ENCODE peak calls at places on chromosome 5, in ten cellular contexts. X, Y, V, G, A, O, K, M, B and Z are unnamed samples.

GRCh38 chr5:80569961-80570786 is at the start of gene ANKRD34B:
- DNase-seq in X (no peak), Y (no peak), V (no peak), G (no peak), A (no peak), O (no peak), K (peak; percentile 86), M (no peak), B (no peak), Z (peak; percentile 57)

GRCh38 chr5:14676320-14676719 is 11.8 kb downstream of the OTULIN start:
- DNase-seq in X (no peak), Y (peak; percentile 42), V (peak; percentile 40), G (no peak), A (no peak), O (peak; percentile 88), K (no peak), M (no peak), B (no peak), Z (no peak)

GRCh38 chr5:160506006-160507004 is 84.7 kb downstream of the PTTG1 start:
- DNase-seq in X (no peak), Y (no peak), V (peak; percentile 54), G (no peak), A (peak; percentile 46), O (no peak), K (no peak), M (no peak), B (peak; percentile 67), Z (no peak)

GRCh38 chr5:111830333-111830732 is 73.3 kb upstream of the NREP start:
- DNase-seq in X (no peak), Y (no peak), V (peak; percentile 70), G (no peak), A (no peak), O (peak; percentile 6), K (no peak), M (no peak), B (no peak), Z (no peak)

GRCh38 chr5:38780950-38781349 is 64.9 kb upstream of the OSMR start:
- DNase-seq in X (no peak), Y (peak; percentile 53), V (peak; percentile 66), G (peak; percentile 78), A (peak; percentile 42), O (no peak), K (no peak), M (no peak), B (peak; percentile 86), Z (no peak)

GRCh38 chr5:96347502-96348292 is 85.4 kb downstream of the PCSK1 start:
- DNase-seq in X (no peak), Y (no peak), V (peak; percentile 41), G (no peak), A (no peak), O (no peak), K (no peak), M (peak; percentile 10), B (no peak), Z (no peak)

GRCh38 chr5:32753051-32753450 is 41.9 kb downstream of the NPR3 start:
- DNase-seq in X (no peak), Y (no peak), V (peak; percentile 79), G (no peak), A (no peak), O (no peak), K (no peak), M (no peak), B (no peak), Z (no peak)

GRCh38 chr5:159319363-159319762 is 10.9 kb downstream of the IL12B start:
- DNase-seq in X (no peak), Y (no peak), V (no peak), G (no peak), A (no peak), O (no peak), K (no peak), M (no peak), B (no peak), Z (no peak)

GRCh38 chr5:14445581-14446290 is 135.9 kb upstream of the OTULINL start:
- DNase-seq in X (peak; percentile 89), Y (no peak), V (no peak), G (peak; percentile 39), A (no peak), O (no peak), K (no peak), M (no peak), B (peak; percentile 77), Z (no peak)

GRCh38 chr5:22678886-22679285 is 174.3 kb downstream of the CDH12 start:
- DNase-seq in X (no peak), Y (no peak), V (no peak), G (no peak), A (no peak), O (no peak), K (no peak), M (no peak), B (no peak), Z (no peak)

GRCh38 chr5:80216753-80217596 is 38.9 kb downstream of the SERINC5 start:
- DNase-seq in X (peak; percentile 84), Y (peak; percentile 89), V (no peak), G (peak; percentile 43), A (no peak), O (no peak), K (no peak), M (no peak), B (peak; percentile 89), Z (peak; percentile 93)

GRCh38 chr5:137565450-137565849 is 66.3 kb upstream of the SPOCK1 start:
- DNase-seq in X (no peak), Y (no peak), V (peak; percentile 17), G (no peak), A (no peak), O (no peak), K (no peak), M (no peak), B (no peak), Z (no peak)

GRCh38 chr5:126971455-126972019 is 58.8 kb downstream of the MARCHF3 start:
- DNase-seq in X (no peak), Y (no peak), V (no peak), G (no peak), A (no peak), O (no peak), K (no peak), M (no peak), B (no peak), Z (no peak)
- TF ChIP-seq POLR2A in X (no peak), Y (no peak), V (no peak), G (no peak), A (no peak), O (no peak), K (no peak), M (no peak), B (no peak), Z (no peak)

DNA sequence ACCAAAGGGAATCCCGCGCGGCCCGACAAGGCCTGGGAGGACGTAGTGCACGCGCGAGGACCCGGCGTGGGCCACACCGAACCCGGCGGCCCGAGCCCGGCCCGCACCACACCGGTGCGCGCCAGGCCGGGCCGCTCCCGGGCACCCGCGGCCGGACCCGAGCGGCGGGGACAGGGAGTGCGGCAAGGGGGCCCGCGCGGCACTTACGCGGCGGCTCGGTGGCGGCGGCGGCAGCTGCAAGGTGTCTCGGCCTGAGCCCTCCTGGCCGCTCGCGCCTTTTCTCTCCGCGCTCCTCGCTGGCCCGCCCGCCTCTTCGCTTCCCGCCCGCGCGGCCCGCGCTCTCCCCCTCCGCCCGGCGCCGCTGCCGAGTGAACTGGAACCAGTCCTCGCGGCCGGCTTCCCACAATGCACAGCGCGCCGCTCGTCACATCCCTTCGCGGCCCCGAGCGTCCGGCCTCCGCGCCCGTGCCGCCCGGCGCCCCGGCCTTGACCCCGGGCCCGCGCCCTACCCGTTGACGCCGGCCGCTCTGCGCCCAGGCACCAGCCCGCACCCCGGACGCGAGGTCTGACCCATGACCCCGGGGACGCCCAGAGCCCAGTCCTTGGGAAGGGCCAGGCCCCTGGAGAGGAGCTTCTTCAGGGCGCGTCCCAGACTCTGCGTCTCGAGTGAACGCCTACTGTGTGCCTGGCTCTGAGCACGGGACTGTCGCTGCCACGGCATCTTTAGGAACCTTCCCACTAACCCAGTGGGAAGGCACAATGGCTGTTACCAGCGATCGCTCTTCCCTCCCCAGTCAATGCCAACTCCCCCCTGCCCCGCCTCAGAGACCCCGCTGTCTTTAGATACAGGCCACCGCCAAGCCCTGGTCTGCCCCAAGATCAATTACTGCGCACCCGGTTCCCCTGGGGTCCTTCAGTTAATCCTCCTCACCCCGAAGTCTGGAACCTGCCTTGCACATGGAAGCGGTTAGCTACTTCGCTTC is at the start of gene MACROH2A1:
- DNase-seq in X (peak; percentile 97), Y (peak; percentile 92), V (peak; percentile 79), G (peak; percentile 89), A (peak; percentile 92), O (peak; percentile 81), K (peak; percentile 99), M (peak; percentile 72), B (peak; percentile 94), Z (peak; percentile 94)
- TF ChIP-seq POLR2A in X (no peak), Y (no peak), V (peak; percentile 93), G (peak; percentile 62), A (peak; percentile 72), O (peak; percentile 96), K (peak; percentile 10), M (peak; percentile 87), B (peak; percentile 10), Z (peak; percentile 96)

DNA sequence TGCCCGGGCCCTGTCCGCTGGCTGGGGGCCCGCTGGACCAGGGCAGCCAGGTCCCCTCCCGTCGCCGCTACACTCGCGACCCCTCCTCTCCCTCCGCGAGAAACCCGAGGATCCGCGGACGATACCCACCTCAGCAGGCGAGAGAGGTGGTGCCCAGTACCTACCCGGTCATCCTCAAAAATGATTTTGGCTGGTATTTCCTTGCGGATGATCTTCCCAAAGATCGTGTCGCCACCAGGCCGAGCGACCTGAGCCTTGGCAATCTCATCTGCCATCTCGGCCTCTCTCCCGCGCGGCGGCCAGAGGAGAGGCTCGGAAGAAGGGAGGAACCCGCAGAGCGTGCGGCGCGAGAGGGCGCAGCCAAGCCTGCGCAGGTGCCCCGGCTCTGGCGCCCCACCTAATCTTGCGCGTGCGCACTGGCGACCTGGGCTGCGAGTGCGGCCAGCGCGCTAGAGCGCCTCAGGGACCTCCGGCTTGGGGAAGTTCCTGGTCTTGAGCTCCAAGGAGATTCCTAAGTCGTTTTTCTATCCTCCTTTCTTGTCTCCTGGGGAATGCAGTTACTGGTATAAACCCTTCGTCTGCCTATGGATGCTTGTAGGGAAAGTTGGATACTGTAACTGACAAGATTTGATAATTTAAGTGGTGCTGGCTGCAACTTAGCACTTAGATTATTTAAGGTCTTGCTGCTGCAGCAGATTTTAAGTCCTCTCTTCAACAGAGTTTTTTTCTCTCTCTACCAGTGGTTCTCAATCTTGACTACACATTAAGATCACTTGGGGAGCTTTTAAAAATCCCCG is at the start of gene HINT1:
- DNase-seq in X (peak; percentile 98), Y (peak; percentile 96), V (peak; percentile 84), G (peak; percentile 93), A (peak; percentile 95), O (peak; percentile 93), K (peak; percentile 98), M (peak; percentile 82), B (peak; percentile 94), Z (peak; percentile 97)
- TF ChIP-seq POLR2A in X (peak; percentile 57), Y (peak; percentile 8), V (peak; percentile 66), G (peak; percentile 79), A (peak; percentile 90), O (peak; percentile 86), K (no peak), M (peak; percentile 92), B (peak; percentile 81), Z (peak; percentile 87)

GRCh38 chr5:139378101-139378825 is 4.8 kb downstream of the SLC23A1 start:
- DNase-seq in X (peak; percentile 82), Y (no peak), V (no peak), G (peak; percentile 21), A (peak; percentile 8), O (no peak), K (peak; percentile 72), M (no peak), B (peak; percentile 47), Z (peak; percentile 47)
- TF ChIP-seq POLR2A in X (no peak), Y (no peak), V (no peak), G (no peak), A (no peak), O (no peak), K (no peak), M (no peak), B (no peak), Z (no peak)